ENCODE peak calls at places on chromosomes 12 and 14, in seven cellular contexts. R, A, P, Z, M, W and F are unnamed samples.

GRCh38 chr12:106303202-106303820 is 778 bp downstream of the TCP11L2 start:
- DNase-seq in R (peak; percentile 59), A (peak; percentile 95), P (peak; percentile 55), Z (peak; percentile 72), M (peak; percentile 52), W (peak; percentile 75), F (no peak)

GRCh38 chr12:6476496-6476895 is 6.0 kb upstream of the VAMP1 start:
- DNase-seq in R (no peak), A (no peak), P (no peak), Z (no peak), M (no peak), W (no peak), F (no peak)

GRCh38 chr14:88576222-88576621 is 13.4 kb downstream of the ZC3H14 start:
- DNase-seq in R (no peak), A (no peak), P (no peak), Z (no peak), M (no peak), W (no peak), F (no peak)

GRCh38 chr14:88166616-88167015 is 156.5 kb downstream of the KCNK10 start:
- DNase-seq in R (no peak), A (peak; percentile 68), P (no peak), Z (no peak), M (no peak), W (no peak), F (no peak)

GRCh38 chr12:128178551-128178950 is 88.4 kb upstream of the TMEM132C start:
- DNase-seq in R (no peak), A (no peak), P (no peak), Z (no peak), M (no peak), W (no peak), F (no peak)

GRCh38 chr14:98198385-98198784 is 1073.6 kb downstream of the BCL11B start:
- DNase-seq in R (no peak), A (no peak), P (no peak), Z (no peak), M (no peak), W (peak; percentile 19), F (no peak)

GRCh38 chr12:92538970-92539749 is 163.6 kb upstream of the PLEKHG7 start:
- DNase-seq in R (no peak), A (peak; percentile 79), P (no peak), Z (no peak), M (peak; percentile 85), W (no peak), F (no peak)

GRCh38 chr12:132559652-132560420 is 50.5 kb downstream of the LRCOL1 start:
- DNase-seq in R (peak; percentile 13), A (peak; percentile 90), P (no peak), Z (peak; percentile 7), M (peak; percentile 24), W (no peak), F (no peak)

GRCh38 chr14:60204843-60205774 is 39.9 kb upstream of the DHRS7 start:
- DNase-seq in R (no peak), A (no peak), P (no peak), Z (no peak), M (no peak), W (no peak), F (no peak)

GRCh38 chr12:91417649-91418048 is 235.0 kb upstream of the DCN start:
- DNase-seq in R (no peak), A (no peak), P (no peak), Z (no peak), M (no peak), W (no peak), F (no peak)

GRCh38 chr14:71321556-71322315 is 414.5 kb downstream of the PCNX1 start:
- DNase-seq in R (no peak), A (peak; percentile 86), P (no peak), Z (peak; percentile 73), M (no peak), W (no peak), F (peak; percentile 43)